ENCODE peak calls at places on chromosomes 13 and 19, in four cellular contexts. F is stomach, I is DND-41, G is glutamatergic neuron. L is an unnamed sample.

GRCh38 chr19:7865262-7865911 is 8.8 kb downstream of the PRR36 start:
- DNase-seq in F (no peak), G (no peak), I (no peak), L (no peak)

GRCh38 chr19:11382898-11383705 is 1.0 kb downstream of the EPOR start:
- DNase-seq in I (no peak), F (peak; percentile 71), G (peak; percentile 74), L (peak; percentile 73)

GRCh38 chr13:79989251-79989661 is 351.7 kb downstream of the SPRY2 start:
- DNase-seq in I (no peak), F (no peak), G (no peak), L (no peak)

GRCh38 chr19:10855879-10856522 is 7.8 kb downstream of the C19orf38 start:
- DNase-seq in F (no peak), I (peak; percentile 55), G (no peak), L (peak; percentile 37)

GRCh38 chr13:97330448-97330847 is 103.5 kb upstream of the RAP2A start:
- DNase-seq in I (no peak), F (no peak), G (no peak), L (no peak)

GRCh38 chr19:12230751-12231733 is 63.6 kb downstream of the ZNF44 start:
- DNase-seq in F (no peak), G (no peak), I (no peak), L (no peak)

GRCh38 chr19:46068345-46069258 is 27.8 kb upstream of the IGFL4 start:
- DNase-seq in G (no peak), F (no peak), I (no peak), L (no peak)

GRCh38 chr13:109694972-109695371 is 91.4 kb downstream of the IRS2 start:
- DNase-seq in I (no peak), G (no peak), F (no peak), L (no peak)

GRCh38 chr19:11064831-11065303 is 24.4 kb upstream of the LDLR start:
- DNase-seq in F (no peak), I (no peak), G (peak; percentile 75), L (no peak)

GRCh38 chr13:77373541-77373940 is 46.6 kb upstream of the MYCBP2 start:
- DNase-seq in F (no peak), G (no peak), I (no peak), L (no peak)

GRCh38 chr13:84896128-84896527 is 903.1 kb downstream of the SLITRK6 start:
- DNase-seq in F (no peak), I (peak; percentile 45), G (peak; percentile 47), L (peak; percentile 62)

DNA sequence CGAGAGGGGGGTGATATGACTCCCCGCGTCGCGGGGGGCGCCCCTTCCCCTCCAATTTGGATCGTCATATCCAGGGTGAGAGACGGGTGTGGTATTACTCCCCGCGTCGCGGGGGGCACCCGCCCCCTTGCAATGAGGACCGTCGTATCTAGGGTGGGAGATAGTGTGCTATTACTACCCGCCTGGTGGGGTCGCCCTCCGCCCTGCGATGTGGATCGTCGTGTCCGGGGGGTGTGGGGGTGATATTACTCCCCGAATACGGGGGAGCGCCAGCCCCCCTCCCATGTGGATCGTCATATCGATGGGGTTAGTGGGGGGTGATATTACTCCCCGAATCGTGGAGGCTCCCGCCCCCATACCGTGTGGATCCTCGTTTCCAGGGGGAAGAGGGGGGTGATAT is 29.2 kb upstream of the RGCC start:
- DNase-seq in G (no peak), F (no peak), I (no peak), L (peak; percentile 16)
- TF ChIP-seq CTCF in G (no peak), F (no peak), I (no peak), L (peak; percentile 35)

DNA sequence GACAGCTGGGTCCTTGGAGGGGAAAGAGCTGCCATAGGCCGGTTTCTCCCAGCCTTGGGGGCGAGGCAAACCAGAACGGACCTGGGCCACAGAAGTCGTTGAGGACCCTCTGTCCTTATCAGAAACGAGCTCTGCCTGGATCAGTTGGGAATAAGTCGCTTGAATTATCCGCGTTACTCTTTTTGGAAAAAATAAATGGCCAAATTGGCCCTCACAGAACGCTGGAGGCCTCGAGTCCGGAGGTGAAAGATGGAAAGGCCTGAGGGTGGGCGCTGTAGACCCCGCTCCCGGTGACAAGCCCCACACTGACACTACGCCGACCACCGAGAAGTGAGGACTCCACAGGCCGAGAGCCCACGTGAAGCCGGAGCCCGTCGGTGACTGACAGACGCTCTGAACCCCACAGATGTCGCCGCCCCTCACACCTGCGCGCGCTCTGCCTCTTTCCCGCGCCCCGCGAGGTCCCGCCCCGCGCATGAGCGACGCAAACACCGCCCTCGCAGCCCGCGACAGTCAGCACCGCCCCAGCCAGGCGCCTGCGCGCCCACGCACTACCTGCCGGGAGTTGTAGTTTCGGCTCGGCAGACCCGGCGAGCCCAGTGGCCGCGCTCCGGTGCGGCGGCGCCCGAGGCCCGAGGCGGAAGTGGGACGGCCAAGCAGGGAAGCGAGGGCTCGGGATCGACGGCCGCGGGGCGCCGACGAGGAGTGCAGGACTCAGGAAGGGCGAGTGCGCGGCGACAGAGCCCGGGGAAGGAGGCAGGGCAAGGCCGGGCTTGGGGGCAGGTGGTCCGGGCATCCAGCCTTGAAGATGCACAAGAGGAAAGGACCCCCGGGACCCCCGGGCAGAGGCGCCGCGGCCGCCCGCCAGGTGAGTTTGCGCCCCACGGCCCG is at the start of the genes BRME1 and CC2D1A:
- DNase-seq in I (peak; percentile 96), G (peak; percentile 93), F (peak; percentile 96), L (peak; percentile 81)
- TF ChIP-seq CTCF in I (peak; percentile 3), G (no peak), F (no peak), L (no peak)

GRCh38 chr13:42360046-42360445 is 88.1 kb downstream of the AKAP11 start:
- DNase-seq in G (no peak), I (no peak), F (no peak), L (no peak)

GRCh38 chr13:42364613-42365000 is 92.7 kb downstream of the AKAP11 start:
- DNase-seq in G (no peak), I (no peak), F (no peak), L (no peak)

GRCh38 chr13:42361701-42362100 is 89.7 kb downstream of the AKAP11 start:
- DNase-seq in I (no peak), F (no peak), G (no peak), L (no peak)

GRCh38 chr13:42367836-42368235 is 95.9 kb downstream of the AKAP11 start:
- DNase-seq in I (no peak), F (no peak), G (no peak), L (no peak)

GRCh38 chr13:42363941-42364612 is 92.1 kb downstream of the AKAP11 start:
- DNase-seq in F (no peak), I (no peak), G (no peak), L (no peak)
- TF ChIP-seq CTCF in F (no peak), I (peak; percentile 42), G (no peak), L (no peak)

GRCh38 chr13:95128045-95128643 is 173.1 kb downstream of the ABCC4 start:
- DNase-seq in I (no peak), G (no peak), F (peak; percentile 52), L (no peak)

GRCh38 chr13:95137096-95137495 is 164.2 kb downstream of the ABCC4 start:
- DNase-seq in I (no peak), G (no peak), F (no peak), L (no peak)

GRCh38 chr13:95136638-95137037 is 164.6 kb downstream of the ABCC4 start:
- DNase-seq in G (no peak), F (no peak), I (no peak), L (no peak)

GRCh38 chr13:95129004-95129403 is 172.2 kb downstream of the ABCC4 start:
- DNase-seq in F (no peak), G (no peak), I (no peak), L (no peak)

GRCh38 chr13:95133498-95133897 is 167.8 kb downstream of the ABCC4 start:
- DNase-seq in F (no peak), I (no peak), G (no peak), L (no peak)
- TF ChIP-seq CTCF in F (no peak), I (no peak), G (no peak), L (no peak)

DNA sequence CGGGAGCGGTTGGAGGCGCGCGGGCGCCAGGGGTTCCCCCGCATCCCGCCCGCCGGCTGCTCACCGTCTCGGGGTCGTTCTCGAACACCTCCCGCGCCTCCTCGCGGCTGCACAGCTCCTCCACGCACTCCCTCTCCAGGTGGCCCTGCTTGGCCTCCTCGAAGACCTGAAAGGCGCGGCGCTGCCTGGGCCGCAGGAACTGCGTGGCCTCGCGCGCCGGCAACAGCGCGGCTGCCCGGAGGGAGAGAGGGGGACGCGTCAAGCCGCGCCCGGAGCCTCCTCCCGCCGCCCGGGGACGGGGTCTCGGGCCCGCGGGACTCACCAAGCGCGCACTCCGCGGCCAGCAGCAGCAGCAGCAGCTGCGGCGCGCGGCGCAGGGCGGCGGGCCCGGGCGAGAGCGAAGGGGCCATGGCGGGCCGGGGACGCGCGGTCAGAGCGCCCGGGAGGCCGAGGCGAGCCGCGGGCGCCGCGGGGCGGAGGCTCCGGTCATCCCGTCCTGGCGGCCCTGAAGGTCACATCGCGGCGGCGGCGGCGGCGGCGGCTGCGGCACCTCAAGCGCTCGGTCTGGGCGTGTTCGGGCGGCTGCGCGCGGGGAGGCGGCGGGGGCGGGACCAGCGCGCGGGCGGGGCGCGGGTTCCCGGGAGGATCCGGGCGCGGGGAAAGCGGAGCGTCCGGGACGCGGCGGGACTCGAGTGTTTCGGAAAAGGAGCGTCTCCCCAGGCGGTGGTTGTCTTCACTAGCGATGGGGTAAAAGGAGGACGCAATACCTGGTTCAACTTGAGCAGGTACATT is at the start of gene GAS6:
- DNase-seq in I (no peak), F (peak; percentile 72), G (peak; percentile 70), L (peak; percentile 33)
- TF ChIP-seq CTCF in I (no peak), F (no peak), G (no peak), L (no peak)

DNA sequence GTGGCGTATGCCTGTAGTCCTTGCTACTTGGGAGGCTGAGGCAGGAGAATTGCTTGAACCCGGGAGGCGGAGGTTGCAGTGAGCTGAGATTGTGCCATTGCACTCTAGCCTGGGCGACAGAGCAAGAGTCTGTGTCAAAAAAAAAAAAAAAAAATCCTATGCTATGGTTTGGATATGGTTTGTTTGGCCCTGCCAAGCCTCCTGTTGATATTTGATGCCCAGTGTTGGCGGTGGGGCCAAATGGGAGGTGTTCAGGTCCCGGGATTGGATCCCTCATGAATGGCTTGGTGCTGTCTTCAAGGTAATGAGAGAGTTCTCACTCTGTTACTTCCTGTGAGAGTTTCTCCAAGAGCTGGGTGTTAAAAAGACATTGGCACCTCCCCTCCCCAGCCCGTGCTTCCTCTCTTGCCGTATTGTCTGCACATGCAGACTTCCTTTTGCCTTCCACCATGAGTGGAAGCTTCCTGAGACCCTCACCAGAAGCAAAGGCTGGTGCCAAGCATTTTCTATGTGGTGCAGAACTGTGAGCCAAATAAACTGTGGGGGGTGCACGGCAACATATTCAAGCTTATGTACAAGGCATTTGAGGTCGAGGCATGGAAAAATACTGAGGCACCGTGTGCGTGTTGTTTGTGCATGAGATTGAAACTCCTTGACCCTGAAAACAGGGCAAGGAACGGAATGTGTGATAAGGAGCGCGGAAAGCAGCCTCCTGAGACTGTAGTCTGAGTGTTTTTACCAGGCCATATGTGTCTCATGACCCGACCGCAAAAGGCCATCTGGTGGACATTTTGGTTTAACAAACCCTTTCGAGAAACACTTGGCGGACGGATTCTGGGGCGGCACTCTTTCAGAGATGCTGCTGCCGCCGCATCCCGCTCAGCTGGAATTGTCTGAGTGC is 7.3 kb downstream of the SIGLEC9 start:
- DNase-seq in F (peak; percentile 56), I (no peak), G (peak; percentile 69), L (no peak)
- TF ChIP-seq CTCF in F (no peak), I (no peak), G (no peak), L (no peak)

GRCh38 chr19:15436012-15436825 is 13.5 kb downstream of the WIZ start:
- DNase-seq in I (no peak), G (no peak), F (no peak), L (no peak)

GRCh38 chr19:15432629-15433518 is 14.1 kb upstream of the AKAP8L start:
- DNase-seq in G (peak; percentile 98), I (peak; percentile 95), F (peak; percentile 92), L (peak; percentile 96)

GRCh38 chr19:15432018-15432494 is 13.3 kb upstream of the AKAP8L start:
- DNase-seq in G (no peak), I (peak; percentile 42), F (no peak), L (no peak)

GRCh38 chr19:15431396-15432017 is 12.7 kb upstream of the AKAP8L start:
- DNase-seq in I (no peak), G (peak; percentile 45), F (no peak), L (no peak)

GRCh38 chr19:15433519-15434069 is 14.8 kb upstream of the AKAP8L start:
- DNase-seq in G (no peak), I (no peak), F (no peak), L (no peak)
- TF ChIP-seq CTCF in G (no peak), I (no peak), F (no peak), L (no peak)

L was measured in endothelial cell.